ENCODE peak calls at places on chromosomes 13 and 19, in six cellular contexts. A, D, C, P, B and W are unnamed samples.

GRCh38 chr19:32971012-32971595 is 654 bp downstream of the CEP89 start:
- DNase-seq in A (peak), D (no peak), C (peak), P (no peak), B (peak), W (no peak)

GRCh38 chr13:40026174-40026585 is 370.7 kb downstream of the COG6 start:
- DNase-seq in A (no peak), D (no peak), C (no peak), P (no peak), B (no peak), W (no peak)

GRCh38 chr13:29594710-29595379 is 643 bp downstream of the SLC7A1 start:
- DNase-seq in A (peak), D (peak), C (peak), P (peak), B (peak), W (peak)

GRCh38 chr19:45250832-45251451 is at the start of gene MARK4:
- DNase-seq in A (peak), D (peak), C (peak), P (peak), B (peak), W (peak)

GRCh38 chr19:15448778-15449619 is 757 bp downstream of the WIZ start:
- DNase-seq in A (peak), D (peak), C (peak), P (no peak), B (peak), W (no peak)

GRCh38 chr19:10864538-10864899 is 6.8 kb upstream of the CARM1 start:
- DNase-seq in A (peak), D (peak), C (peak), P (peak), B (peak), W (no peak)

GRCh38 chr19:46601318-46602224 is at the start of gene CALM3:
- DNase-seq in A (no peak), D (peak), C (peak), P (no peak), B (no peak), W (no peak)

GRCh38 chr19:35562336-35562735 is 1.1 kb downstream of the ATP4A start:
- DNase-seq in A (no peak), D (no peak), C (no peak), P (no peak), B (no peak), W (no peak)

GRCh38 chr13:19864339-19865309 is 1.2 kb upstream of the ZMYM5 start:
- DNase-seq in A (peak), D (peak), C (peak), P (peak), B (no peak), W (peak)

GRCh38 chr19:49474545-49474930 is 523 bp downstream of the FLT3LG start:
- DNase-seq in A (no peak), D (no peak), C (no peak), P (no peak), B (no peak), W (no peak)

GRCh38 chr19:31332096-31332495 is 17.1 kb downstream of the TSHZ3 start:
- DNase-seq in A (peak), D (no peak), C (no peak), P (no peak), B (no peak), W (no peak)

GRCh38 chr19:32828643-32829344 is 40.8 kb downstream of the SLC7A9 start:
- DNase-seq in A (no peak), D (no peak), C (no peak), P (no peak), B (no peak), W (no peak)

DNA sequence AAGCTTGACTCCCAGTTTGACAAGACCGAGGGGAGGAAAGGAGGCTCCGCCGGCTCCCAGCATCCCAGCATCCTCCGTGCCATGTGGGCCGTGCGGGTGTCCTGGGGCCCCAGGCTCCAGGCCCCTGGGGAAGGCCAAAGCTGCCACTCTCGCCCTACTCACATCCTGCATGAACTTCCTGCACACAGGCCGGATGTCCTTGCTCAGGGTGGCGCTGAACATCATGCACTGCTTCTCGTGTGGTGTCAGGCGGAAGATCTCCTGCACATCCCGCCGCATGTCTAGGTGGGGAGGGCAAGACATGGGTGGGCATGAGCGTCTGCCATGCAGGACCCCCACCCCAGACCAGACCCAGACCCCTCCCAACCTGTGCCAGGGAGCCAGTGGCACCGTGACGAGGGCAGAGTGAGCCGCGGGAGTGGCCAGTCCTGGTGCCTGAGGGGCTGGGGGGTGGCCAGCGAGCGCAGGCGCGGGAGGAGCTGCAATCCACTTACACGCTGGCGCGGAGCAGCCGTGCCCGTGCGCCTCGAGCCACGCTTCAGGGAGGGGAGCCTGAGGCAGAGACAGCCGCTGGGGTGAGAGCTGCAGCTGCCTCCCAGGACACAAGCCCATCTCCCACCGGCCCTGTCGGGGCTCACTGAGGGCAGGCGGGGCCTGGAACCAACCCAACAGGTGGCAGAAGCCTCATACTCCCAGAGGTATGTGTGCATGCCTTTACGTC is 8.9 kb downstream of the DDX39A start:
- DNase-seq in A (no peak), D (no peak), C (no peak), P (no peak), B (no peak), W (no peak)
- H3K27ac ChIP-seq in A (no peak), D (no peak), C (no peak), P (no peak), B (no peak), W (no peak)

DNA sequence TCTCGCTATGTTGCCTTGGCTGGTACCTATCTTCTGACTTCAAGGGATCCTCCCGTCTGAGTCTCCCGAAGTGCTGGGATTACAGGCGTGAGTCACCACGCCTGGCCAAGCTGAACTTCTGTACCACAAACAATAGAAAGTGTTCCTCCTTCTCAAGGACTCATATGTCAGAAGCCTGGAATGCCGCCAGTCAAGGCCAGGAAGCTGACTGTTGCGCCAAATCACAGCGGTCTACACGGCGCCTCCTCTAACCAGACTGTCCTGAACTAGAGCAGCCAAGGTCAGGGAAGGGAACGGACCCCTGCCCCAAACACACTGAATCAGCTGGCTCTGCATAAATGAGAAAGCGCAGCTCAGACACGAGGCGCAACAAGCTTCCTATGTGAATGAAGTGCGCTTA is 14.6 kb downstream of the RAB20 start:
- DNase-seq in A (peak), D (no peak), C (peak), P (peak), B (peak), W (no peak)
- H3K27ac ChIP-seq in A (no peak), D (no peak), C (no peak), P (no peak), B (peak), W (no peak)

GRCh38 chr13:32804673-32805260 is 211.5 kb upstream of the KL start:
- DNase-seq in A (peak), D (no peak), C (no peak), P (no peak), B (no peak), W (no peak)
- H3K27ac ChIP-seq in A (no peak), D (no peak), C (no peak), P (no peak), B (no peak), W (no peak)

DNA sequence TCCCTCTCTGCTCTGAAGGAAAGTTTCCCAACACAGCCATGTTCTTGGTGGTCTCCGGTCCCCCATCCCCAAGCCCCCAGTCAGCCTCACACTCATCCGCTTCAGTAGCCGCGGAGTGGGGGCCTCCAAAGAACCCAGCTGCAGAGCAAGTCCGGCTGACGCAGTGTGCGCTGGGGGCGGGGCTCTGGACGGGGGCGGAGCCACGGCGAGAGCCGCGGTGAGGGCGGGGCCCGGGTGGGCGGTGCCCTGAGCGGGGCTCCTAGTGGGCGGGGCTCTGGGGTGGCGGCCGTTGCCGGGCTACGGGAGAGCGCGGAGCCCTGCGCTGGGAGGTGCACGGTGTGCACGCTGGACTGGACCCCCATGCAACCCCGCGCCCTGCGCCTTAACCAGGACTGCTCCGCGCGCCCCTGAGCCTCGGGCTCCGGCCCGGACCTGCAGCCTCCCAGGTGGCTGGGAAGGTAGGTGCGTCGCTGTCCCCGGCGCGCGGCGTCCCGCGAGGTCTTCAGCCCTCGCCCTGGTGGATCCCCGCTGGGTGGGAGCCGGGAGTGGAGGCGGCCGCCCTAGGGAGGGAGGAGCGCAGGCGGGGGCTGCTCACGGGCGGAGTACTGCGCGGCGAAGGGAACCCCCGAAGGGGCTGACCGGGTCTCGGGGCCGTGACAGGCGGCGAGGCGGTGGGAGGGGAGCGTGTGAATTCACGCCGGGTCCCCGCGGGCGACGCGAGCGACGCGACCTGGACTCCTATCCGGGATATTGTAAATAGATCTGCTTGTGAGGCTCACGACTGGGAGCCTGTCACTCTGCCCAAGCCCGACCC is 9.1 kb downstream of the TNFRSF19 start:
- DNase-seq in A (peak), D (peak), C (peak), P (peak), B (peak), W (peak)
- H3K27ac ChIP-seq in A (no peak), D (no peak), C (peak), P (peak), B (peak), W (peak)

GRCh38 chr13:49071341-49071937 is 95.7 kb downstream of the FNDC3A start:
- DNase-seq in A (no peak), D (no peak), C (no peak), P (no peak), B (no peak), W (no peak)
- H3K27ac ChIP-seq in A (no peak), D (no peak), C (no peak), P (no peak), B (no peak), W (no peak)

GRCh38 chr13:97205971-97206370 is 16.2 kb upstream of the MBNL2 start:
- DNase-seq in A (peak), D (no peak), C (no peak), P (no peak), B (no peak), W (no peak)
- H3K27ac ChIP-seq in A (no peak), D (no peak), C (no peak), P (peak), B (no peak), W (no peak)